ENCODE peak calls at places on chromosomes 5 and 9, in eight cellular contexts. E, H, A, U, B, L, N and V are unnamed samples. For H3K4me1, the result is how much of the 10 kb centered on the place peaks cover.

GRCh38 chr9:125701351-125701750 is 5.7 kb downstream of the MAPKAP1 start:
- DNase-seq in L (no peak), E (no peak), H (no peak), A (peak), B (no peak), U (no peak), N (no peak), V (no peak)

GRCh38 chr5:179619776-179620175 is 3.7 kb downstream of the HNRNPH1 start:
- DNase-seq in A (peak), B (no peak), H (no peak), L (no peak), N (no peak), E (no peak), U (no peak), V (no peak)

GRCh38 chr5:125696762-125697161 is 726.4 kb upstream of the GRAMD2B start:
- DNase-seq in A (peak), B (no peak), H (peak), E (peak), U (no peak), N (peak), L (no peak), V (peak)

GRCh38 chr5:149422429-149423286 is 43.6 kb upstream of the IL17B start:
- DNase-seq in B (no peak), E (peak), U (peak), H (no peak), L (no peak), N (no peak), A (peak), V (no peak)

GRCh38 chr5:139854953-139855352 is 59.3 kb downstream of the PSD2 start:
- DNase-seq in L (no peak), N (no peak), H (peak), E (no peak), U (no peak), B (no peak), A (no peak), V (no peak)

GRCh38 chr5:34534237-34535108 is 121.7 kb upstream of the RAI14 start:
- DNase-seq in N (no peak), U (no peak), H (no peak), L (no peak), B (no peak), A (peak), E (peak), V (no peak)

GRCh38 chr9:94084314-94084713 is at the start of gene PTPDC1:
- DNase-seq in N (peak), L (no peak), A (peak), B (no peak), E (peak), H (no peak), U (no peak), V (no peak)

GRCh38 chr5:16673241-16673998 is 56.6 kb upstream of the RETREG1 start:
- DNase-seq in E (no peak), L (peak), U (no peak), N (no peak), B (peak), H (no peak), A (no peak), V (no peak)

GRCh38 chr5:138752341-138752950 is 779 bp upstream of the CTNNA1 start:
- DNase-seq in A (no peak), L (no peak), E (peak), U (no peak), H (peak), B (no peak), N (no peak), V (peak)

GRCh38 chr9:21461377-21461776 is 20.7 kb downstream of the IFNE start:
- DNase-seq in A (no peak), H (no peak), U (no peak), B (no peak), E (no peak), L (no peak), N (no peak), V (no peak)

GRCh38 chr5:524442-525163 is at the start of gene SLC9A3:
- DNase-seq in U (no peak), E (no peak), L (no peak), H (no peak), B (no peak), N (no peak), A (no peak), V (no peak)

GRCh38 chr5:103441523-103441922 is 121.1 kb downstream of the NUDT12 start:
- DNase-seq in L (no peak), B (no peak), A (no peak), N (no peak), U (no peak), H (no peak), E (no peak), V (no peak)

GRCh38 chr9:92710368-92710767 is 40.4 kb upstream of the IPPK start:
- DNase-seq in A (no peak), B (no peak), L (no peak), E (no peak), N (no peak), U (no peak), H (no peak), V (no peak)

GRCh38 chr9:38421498-38422211 is 2.6 kb downstream of the IGFBPL1 start:
- DNase-seq in B (no peak), N (no peak), A (no peak), H (no peak), E (no peak), U (no peak), L (no peak), V (no peak)

GRCh38 chr9:132408521-132408920 is 1.5 kb upstream of the CFAP77 start:
- DNase-seq in E (peak), L (no peak), A (no peak), U (no peak), H (no peak), N (no peak), B (no peak), V (no peak)

GRCh38 chr9:137129089-137129455 is 9.9 kb upstream of the GRIN1 start:
- DNase-seq in N (no peak), A (peak), L (no peak), E (no peak), B (no peak), H (no peak), U (no peak), V (peak)

GRCh38 chr9:119736478-119737454 is 367.5 kb upstream of the BRINP1 start:
- DNase-seq in A (no peak), E (no peak), B (no peak), U (peak), H (no peak), L (no peak), N (no peak), V (no peak)

GRCh38 chr9:91580136-91580535 is 156.5 kb upstream of the NFIL3 start:
- DNase-seq in U (no peak), E (no peak), B (no peak), H (no peak), L (no peak), A (peak), N (no peak), V (no peak)

GRCh38 chr5:151627650-151628049 is 36.5 kb upstream of the FAT2 start:
- DNase-seq in B (no peak), A (peak), L (no peak), U (no peak), H (no peak), N (no peak), E (no peak), V (no peak)

GRCh38 chr9:111832428-111832827 is 37.7 kb upstream of the SHOC1 start:
- DNase-seq in E (no peak), U (no peak), N (no peak), A (no peak), L (no peak), B (no peak), H (no peak), V (no peak)

GRCh38 chr5:143673676-143674468 is 138.1 kb upstream of the HMHB1 start:
- DNase-seq in B (no peak), H (no peak), U (no peak), A (no peak), L (no peak), E (no peak), N (no peak), V (no peak)

GRCh38 chr9:127004946-127005769 is 90.6 kb downstream of the RALGPS1 start:
- DNase-seq in N (no peak), B (peak), H (no peak), L (peak), U (no peak), E (peak), A (peak), V (no peak)

GRCh38 chr9:114513050-114513951 is 8.0 kb upstream of the WHRN start:
- DNase-seq in L (peak), U (no peak), N (no peak), H (no peak), E (no peak), B (no peak), A (no peak), V (peak)

GRCh38 chr5:75616286-75616810 is 5.1 kb downstream of the ANKDD1B start:
- DNase-seq in E (no peak), A (no peak), B (no peak), L (no peak), N (no peak), H (no peak), U (no peak), V (no peak)

GRCh38 chr5:1468629-1469527 is 23.6 kb upstream of the SLC6A3 start:
- DNase-seq in H (no peak), A (no peak), L (no peak), U (peak), E (no peak), B (no peak), N (no peak), V (no peak)

GRCh38 chr5:157610990-157611389 is 35.4 kb upstream of the ADAM19 start:
- DNase-seq in N (no peak), L (no peak), E (no peak), A (no peak), H (no peak), B (no peak), U (no peak), V (no peak)

GRCh38 chr5:175059687-175060194 is 335.4 kb downstream of the MSX2 start:
- DNase-seq in A (peak), H (no peak), N (no peak), E (peak), U (no peak), L (no peak), B (no peak), V (no peak)

GRCh38 chr9:20732118-20732517 is 48.1 kb downstream of the FOCAD start:
- DNase-seq in H (no peak), N (no peak), U (no peak), A (peak), B (no peak), L (no peak), E (no peak), V (no peak)

GRCh38 chr9:127779136-127779981 is 893 bp upstream of the SH2D3C start:
- DNase-seq in H (no peak), A (no peak), E (no peak), U (peak), B (peak), N (no peak), L (no peak), V (no peak)

GRCh38 chr9:21385131-21385665 is at the start of gene IFNA2:
- DNase-seq in A (no peak), L (no peak), E (no peak), N (no peak), U (no peak), H (no peak), B (no peak), V (no peak)

GRCh38 chr9:22009563-22009867 is 410 bp upstream of the CDKN2B start:
- DNase-seq in N (no peak), L (no peak), H (no peak), E (no peak), A (no peak), U (no peak), B (no peak), V (no peak)

GRCh38 chr5:74576941-74577456 is 63.5 kb downstream of the ENC1 start:
- DNase-seq in L (no peak), A (peak), H (no peak), B (no peak), U (no peak), E (no peak), N (no peak), V (peak)

GRCh38 chr9:71758277-71758676 is 10.0 kb downstream of the CEMIP2 start:
- DNase-seq in L (no peak), H (no peak), U (no peak), N (no peak), E (no peak), A (no peak), B (no peak), V (no peak)
- H3K4me3 ChIP-seq in L (no peak), H (no peak), U (no peak), N (no peak), E (no peak), A (no peak), B (no peak), V (no peak)

DNA sequence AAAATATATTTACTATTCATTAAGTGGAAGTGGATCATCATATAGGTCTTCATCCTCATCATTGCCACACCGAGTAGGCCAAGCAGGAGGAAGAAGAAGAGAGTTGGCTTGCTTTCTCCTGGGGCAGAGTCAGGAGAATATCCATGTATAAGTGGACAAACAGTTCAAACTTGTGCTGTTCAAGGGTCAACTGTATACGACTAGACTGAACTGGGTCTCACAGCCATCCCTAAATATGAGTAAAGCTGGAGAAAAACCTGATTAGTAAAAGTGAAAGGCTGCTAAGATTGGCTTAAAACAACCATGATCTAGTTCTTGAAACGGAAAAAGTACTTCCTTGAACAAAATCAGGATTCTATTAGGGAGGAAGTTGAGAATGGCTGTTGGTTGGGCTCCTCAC is 276.7 kb upstream of the ADRA1B start:
- DNase-seq in U (no peak), N (no peak), H (no peak), B (no peak), A (no peak), L (no peak), E (no peak), V (no peak)
- H3K27ac ChIP-seq in U (no peak), N (no peak), H (no peak), B (no peak), A (no peak), L (no peak), E (no peak), V (no peak)

DNA sequence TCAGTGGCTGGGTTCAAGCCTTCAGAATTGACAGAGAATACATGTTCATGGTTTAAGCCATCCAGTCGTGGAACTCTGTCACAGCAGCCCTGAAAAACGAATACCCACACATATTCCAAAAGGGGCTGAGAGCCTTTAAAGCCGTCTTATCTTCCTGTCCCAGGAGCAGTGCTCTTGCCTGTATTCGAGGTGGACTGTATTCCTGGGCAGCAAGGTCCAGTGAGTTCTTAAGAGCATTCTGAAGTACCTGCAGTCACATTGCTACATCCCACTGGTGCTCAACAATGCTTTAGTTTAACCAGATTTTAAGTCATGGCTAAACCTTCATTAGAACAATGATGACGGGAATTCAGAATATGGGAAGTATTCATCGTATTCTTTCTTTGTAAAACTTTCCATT is 380.7 kb upstream of the KLF4 start:
- DNase-seq in N (no peak), L (no peak), A (no peak), H (no peak), U (no peak), B (no peak), E (no peak), V (no peak)
- H3K4me1 ChIP-seq in N (under half), L (under half), A (under half), H (under half), U (under half), B (under half), E (under half), V (under half)

GRCh38 chr5:77630246-77631165 is 8.0 kb downstream of the OTP start:
- DNase-seq in N (no peak), A (no peak), H (no peak), E (peak), L (no peak), B (no peak), U (peak), V (peak)

GRCh38 chr5:77627869-77628674 is 10.4 kb downstream of the OTP start:
- DNase-seq in H (no peak), E (no peak), N (no peak), U (no peak), L (no peak), A (no peak), B (no peak), V (no peak)

GRCh38 chr5:77631166-77631582 is 7.3 kb downstream of the OTP start:
- DNase-seq in L (no peak), N (no peak), B (no peak), U (no peak), H (no peak), A (no peak), E (no peak), V (no peak)

GRCh38 chr5:77628840-77629552 is 9.5 kb downstream of the OTP start:
- DNase-seq in L (no peak), A (no peak), U (no peak), B (no peak), N (no peak), E (no peak), H (no peak), V (no peak)

DNA sequence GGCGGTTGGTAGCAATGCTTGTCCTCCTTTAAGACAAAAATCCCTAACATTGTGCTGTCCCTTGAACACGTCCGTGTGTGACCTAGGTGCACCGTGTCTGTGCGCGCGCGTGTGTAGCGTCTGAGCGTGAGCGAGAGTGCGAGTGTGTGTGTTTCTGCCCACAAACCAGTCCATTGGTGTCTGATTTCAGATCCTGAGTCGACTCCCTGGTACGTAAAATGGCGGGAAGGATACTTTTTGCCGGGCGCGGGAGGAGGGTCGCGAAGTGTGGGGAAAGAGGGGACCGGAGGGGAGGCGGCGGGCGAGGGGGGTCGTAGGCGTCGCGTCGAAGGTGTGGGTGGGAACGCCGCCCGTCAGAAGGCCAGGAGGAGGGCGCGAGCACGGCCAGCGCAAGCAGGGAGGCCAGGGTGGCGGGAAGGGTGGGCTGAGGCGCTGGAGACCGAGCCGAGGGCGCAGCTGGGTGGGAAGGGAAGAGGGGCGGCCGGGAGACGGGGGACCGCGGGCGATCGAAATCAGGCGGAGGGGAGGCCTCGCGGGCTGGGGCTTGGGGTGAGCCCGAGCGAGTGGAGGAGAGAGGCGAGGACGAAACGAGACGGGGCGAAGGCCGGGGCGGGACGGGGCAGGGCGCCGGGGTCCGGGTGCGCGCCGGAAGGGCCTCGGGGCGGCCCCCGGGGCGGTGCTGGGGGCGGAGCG is 8.8 kb downstream of the OTP start:
- DNase-seq in L (no peak), A (no peak), U (no peak), N (no peak), E (no peak), H (no peak), B (no peak), V (no peak)
- H3K4me3 ChIP-seq in L (no peak), A (peak), U (peak), N (peak), E (no peak), H (peak), B (no peak), V (peak)

GRCh38 chr5:5419291-5420210 is 2.9 kb upstream of the ICE1 start:
- DNase-seq in B (no peak), E (peak), L (no peak), N (no peak), A (peak), H (no peak), U (no peak), V (peak)

GRCh38 chr5:5418006-5418405 is 4.5 kb upstream of the ICE1 start:
- DNase-seq in H (no peak), A (no peak), L (no peak), E (no peak), U (no peak), B (no peak), N (no peak), V (no peak)

GRCh38 chr5:5416733-5417132 is 5.7 kb upstream of the ICE1 start:
- DNase-seq in N (no peak), B (no peak), A (no peak), H (no peak), U (no peak), E (no peak), L (no peak), V (no peak)

GRCh38 chr5:5420251-5420650 is 2.2 kb upstream of the ICE1 start:
- DNase-seq in B (no peak), E (no peak), L (no peak), A (no peak), N (no peak), U (no peak), H (no peak), V (no peak)

DNA sequence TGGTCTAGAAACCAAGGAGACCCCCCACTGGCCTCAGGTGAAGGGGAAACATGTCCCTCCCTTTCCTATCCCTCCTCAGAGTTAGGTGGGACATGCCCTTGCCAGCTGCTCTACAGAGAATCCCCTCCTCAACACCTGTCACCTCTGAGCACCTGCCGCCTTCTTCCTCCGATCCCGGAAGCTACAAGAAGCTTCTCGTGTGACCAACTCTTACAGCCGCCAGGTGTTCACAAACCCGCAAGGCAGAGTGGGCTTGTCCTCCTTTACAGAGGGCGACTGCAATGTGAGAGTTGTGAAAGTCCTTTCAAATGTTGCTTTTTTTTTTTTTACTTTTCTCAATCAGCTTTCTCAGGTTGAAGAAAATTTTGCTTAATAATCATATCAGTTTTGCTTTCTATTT is 3.7 kb upstream of the ICE1 start:
- DNase-seq in E (no peak), L (no peak), A (no peak), U (no peak), N (no peak), H (no peak), B (no peak), V (peak)
- H3K27ac ChIP-seq in E (no peak), L (no peak), A (no peak), U (no peak), N (no peak), H (no peak), B (no peak), V (no peak)

GRCh38 chr5:176364765-176365662 is at the start of gene ARL10:
- DNase-seq in L (peak), N (no peak), H (no peak), B (peak), U (peak), E (peak), A (peak), V (no peak)

GRCh38 chr5:176365663-176366574 is 632 bp downstream of the ARL10 start:
- DNase-seq in A (peak), L (peak), H (no peak), U (peak), B (no peak), E (peak), N (no peak), V (no peak)

GRCh38 chr5:176368726-176369125 is 3.4 kb downstream of the ARL10 start:
- DNase-seq in A (no peak), B (no peak), L (no peak), N (no peak), U (no peak), H (no peak), E (no peak), V (no peak)

GRCh38 chr5:176369934-176370711 is 4.8 kb downstream of the ARL10 start:
- DNase-seq in A (no peak), N (no peak), U (no peak), H (peak), L (no peak), E (no peak), B (no peak), V (no peak)

DNA sequence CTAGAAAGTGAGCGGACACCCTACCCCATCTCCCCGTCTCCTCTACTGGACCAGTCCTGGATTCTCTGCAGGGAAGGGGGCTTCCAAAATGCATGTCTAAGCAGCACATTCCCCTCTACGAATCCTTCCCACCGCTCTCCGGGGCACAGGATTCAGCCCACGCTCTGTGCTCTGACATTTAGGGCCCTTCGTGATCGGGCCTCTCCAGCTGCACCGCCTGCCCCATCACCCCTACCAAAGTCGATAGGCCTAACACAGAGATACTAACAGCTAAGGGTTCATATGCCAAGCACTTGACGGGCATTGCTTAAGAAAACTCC is 1.2 kb downstream of the ARL10 start:
- DNase-seq in A (no peak), U (no peak), E (no peak), H (no peak), N (no peak), L (no peak), B (no peak), V (no peak)
- H3K4me1 ChIP-seq in A (under half), U (under half), E (under half), H (under half), N (under half), L (under half), B (under half), V (under half)